ENCODE peak calls at places on chromosomes 3 and 15, in eight cellular contexts. A, T, V, X, F, W, G and D are unnamed samples.

GRCh38 chr3:38655708-38656300 is 6.3 kb upstream of the SCN5A start:
- DNase-seq in V (peak; percentile 24), G (peak; percentile 51), X (peak; percentile 34), A (peak; percentile 66), W (peak; percentile 90), F (peak; percentile 50), T (peak; percentile 61), D (peak; percentile 38)

GRCh38 chr3:23601020-23601822 is 204.5 kb upstream of the UBE2E1 start:
- DNase-seq in G (peak; percentile 35), X (peak; percentile 41), W (peak; percentile 16), V (no peak), A (no peak), F (no peak), T (no peak), D (no peak)

GRCh38 chr15:27587810-27588209 is 511.3 kb downstream of the OCA2 start:
- DNase-seq in V (no peak), A (peak; percentile 53), G (no peak), W (peak; percentile 96), X (no peak), F (no peak), T (no peak), D (no peak)

GRCh38 chr15:42890161-42890913 is 30.2 kb downstream of the TTBK2 start:
- DNase-seq in F (no peak), V (peak; percentile 79), G (peak; percentile 88), T (no peak), A (no peak), X (peak; percentile 98), W (peak; percentile 86), D (no peak)

GRCh38 chr15:64024172-64025050 is 21.9 kb downstream of the DAPK2 start:
- DNase-seq in F (no peak), G (no peak), V (no peak), T (no peak), A (no peak), X (no peak), W (peak; percentile 34), D (no peak)

GRCh38 chr15:53102483-53102882 is 312.3 kb upstream of the ONECUT1 start:
- DNase-seq in W (no peak), A (no peak), X (no peak), V (no peak), G (no peak), T (no peak), F (no peak), D (no peak)

GRCh38 chr3:8246070-8246469 is 255.6 kb upstream of the LMCD1 start:
- DNase-seq in T (no peak), W (no peak), X (no peak), A (no peak), V (no peak), G (no peak), F (no peak), D (no peak)

GRCh38 chr15:81160312-81161214 is 26.5 kb downstream of the CFAP161 start:
- DNase-seq in V (peak; percentile 78), T (no peak), W (no peak), X (peak; percentile 68), F (no peak), G (peak; percentile 95), A (no peak), D (no peak)

DNA sequence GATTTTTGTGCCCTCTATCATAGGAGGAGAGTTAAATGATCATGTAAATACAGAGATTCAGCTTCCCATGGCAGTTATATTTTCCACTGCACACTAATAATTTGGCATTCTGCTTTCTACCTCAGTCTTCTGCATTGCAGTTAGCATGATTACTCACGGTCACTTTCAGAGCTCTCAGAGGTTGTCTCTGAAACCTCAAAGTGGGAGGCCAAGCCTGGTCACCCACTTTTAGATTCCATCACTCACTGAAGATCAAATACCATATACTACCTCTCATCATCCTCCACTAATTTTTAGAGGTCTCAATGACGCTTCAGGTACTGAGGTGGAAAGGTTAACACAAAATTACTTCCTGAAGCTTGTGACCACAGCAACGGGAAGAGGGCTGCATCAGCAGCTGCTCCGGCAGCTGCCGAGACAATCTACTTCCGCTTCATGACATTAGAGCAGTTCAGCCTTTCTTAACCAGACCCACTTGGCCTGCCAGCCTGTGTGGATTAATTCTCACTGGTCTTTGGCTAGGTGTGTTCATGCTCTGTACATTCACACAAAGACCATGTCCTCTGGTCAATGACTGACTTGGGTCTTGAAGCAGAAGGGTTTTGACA is 416.4 kb upstream of the PDZRN3 start:
- DNase-seq in V (no peak), F (no peak), W (no peak), G (no peak), T (peak; percentile 84), A (no peak), X (no peak), D (no peak)
- H4K20me1 ChIP-seq in V (no peaks in the 10 kb centered on the region), F (no peaks in the 10 kb centered on the region), W (no peaks in the 10 kb centered on the region), G (no peaks in the 10 kb centered on the region), T (no peaks in the 10 kb centered on the region), A (no peaks in the 10 kb centered on the region), X (no peaks in the 10 kb centered on the region), D (no peaks in the 10 kb centered on the region)

DNA sequence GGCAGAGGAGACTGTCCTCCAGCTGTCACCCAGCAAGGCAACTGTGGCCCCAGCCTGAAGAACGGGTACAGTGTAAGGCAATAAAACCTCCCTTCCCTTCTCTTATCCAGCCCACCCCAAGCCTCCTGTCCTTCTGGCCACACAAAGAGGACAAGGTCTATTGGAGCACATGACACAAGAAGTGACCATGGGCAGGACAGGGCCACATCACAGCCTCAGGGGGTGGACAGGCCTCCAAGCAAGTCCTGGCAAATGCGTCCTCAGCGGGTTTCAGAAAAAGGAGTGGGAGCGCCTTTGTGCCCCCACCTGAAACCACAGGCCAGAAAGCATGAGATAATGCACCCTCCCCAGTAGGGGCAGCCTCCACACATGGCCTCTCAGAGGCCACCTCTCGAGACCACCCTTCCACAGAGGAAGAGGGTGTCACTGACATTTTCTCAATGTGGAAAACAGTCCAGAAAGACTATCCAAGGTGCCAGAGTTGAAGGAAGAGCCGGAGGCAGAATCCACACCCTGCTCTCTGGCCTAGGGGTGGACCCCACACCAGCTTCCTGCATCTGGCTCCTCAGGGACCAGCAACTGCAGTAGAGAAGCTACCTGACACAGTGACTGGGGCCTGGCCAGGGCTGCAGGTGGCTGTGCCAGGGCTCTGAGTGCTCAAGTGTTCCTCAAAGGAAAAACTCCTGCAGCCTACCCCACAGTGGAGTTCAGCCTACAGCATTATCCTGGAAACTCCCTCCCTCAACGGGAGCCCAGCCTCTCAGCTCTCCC is 43.9 kb downstream of the CCDC12 start:
- DNase-seq in F (no peak), V (no peak), W (no peak), X (no peak), G (no peak), T (no peak), A (no peak), D (no peak)
- TF ChIP-seq CTCF in F (no peak), V (no peak), W (no peak), X (no peak), G (no peak), T (no peak), A (no peak), D (peak; percentile 16)

DNA sequence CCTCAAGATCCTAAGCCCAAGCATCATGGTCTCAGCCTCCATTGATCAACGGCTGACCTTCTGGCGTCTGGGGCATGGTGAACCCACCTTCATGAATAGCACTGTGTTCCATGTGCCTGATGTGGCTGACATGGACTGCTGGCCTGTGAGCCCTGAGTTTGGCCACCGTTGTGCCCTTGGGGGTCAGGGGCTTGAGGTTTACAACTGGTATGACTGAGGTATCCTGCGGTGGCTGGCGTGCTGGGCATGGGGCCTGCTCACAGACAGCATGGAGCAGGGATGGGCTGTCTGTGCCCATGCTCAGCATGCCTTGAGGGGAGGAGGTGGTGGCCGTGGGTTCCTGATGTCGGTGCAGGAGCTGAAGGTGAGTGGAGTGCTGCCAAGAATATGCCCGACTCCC is 3.3 kb downstream of the DALRD3 start:
- DNase-seq in W (no peak), X (no peak), G (no peak), V (no peak), F (no peak), A (no peak), T (no peak), D (no peak)
- H4K20me1 ChIP-seq in W (peaks cover 21% of the 10 kb centered on the region), X (no peaks in the 10 kb centered on the region), G (peaks cover 41% of the 10 kb centered on the region), V (no peaks in the 10 kb centered on the region), F (no peaks in the 10 kb centered on the region), A (peaks cover 20% of the 10 kb centered on the region), T (peaks cover 2% of the 10 kb centered on the region), D (peaks cover 72% of the 10 kb centered on the region)

DNA sequence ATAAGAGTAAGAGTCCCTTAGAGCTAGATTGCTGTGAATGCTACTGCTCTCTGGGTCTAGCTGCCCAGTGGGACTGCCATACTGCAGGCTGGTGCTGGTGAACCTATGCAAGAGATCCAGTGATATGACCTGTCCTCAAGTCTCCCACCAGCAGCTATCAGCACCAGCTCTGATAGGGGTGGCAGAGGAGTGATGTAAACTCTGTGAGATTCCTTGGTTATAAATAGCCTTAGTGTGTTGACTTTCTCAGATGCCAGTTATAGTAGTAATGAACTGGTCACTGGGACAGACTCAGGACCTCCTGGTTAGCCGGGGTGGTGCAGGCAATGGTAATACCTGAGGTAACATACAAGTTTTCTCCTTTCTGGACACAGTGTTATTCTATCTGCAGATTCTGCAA is 194.9 kb upstream of the MANF start:
- DNase-seq in X (no peak), V (no peak), A (no peak), T (no peak), W (no peak), G (no peak), F (no peak), D (no peak)
- TF ChIP-seq CTCF in X (no peak), V (no peak), A (no peak), T (no peak), W (no peak), G (no peak), F (no peak), D (no peak)

GRCh38 chr15:38316311-38316710 is 63.7 kb downstream of the SPRED1 start:
- DNase-seq in V (no peak), F (no peak), W (no peak), G (peak; percentile 8), A (no peak), X (peak; percentile 36), T (no peak), D (no peak)
- H4K20me1 ChIP-seq in V (no peaks in the 10 kb centered on the region), F (no peaks in the 10 kb centered on the region), W (peaks cover 23% of the 10 kb centered on the region), G (peaks cover 42% of the 10 kb centered on the region), A (no peaks in the 10 kb centered on the region), X (peaks cover 2% of the 10 kb centered on the region), T (no peaks in the 10 kb centered on the region), D (no peaks in the 10 kb centered on the region)

DNA sequence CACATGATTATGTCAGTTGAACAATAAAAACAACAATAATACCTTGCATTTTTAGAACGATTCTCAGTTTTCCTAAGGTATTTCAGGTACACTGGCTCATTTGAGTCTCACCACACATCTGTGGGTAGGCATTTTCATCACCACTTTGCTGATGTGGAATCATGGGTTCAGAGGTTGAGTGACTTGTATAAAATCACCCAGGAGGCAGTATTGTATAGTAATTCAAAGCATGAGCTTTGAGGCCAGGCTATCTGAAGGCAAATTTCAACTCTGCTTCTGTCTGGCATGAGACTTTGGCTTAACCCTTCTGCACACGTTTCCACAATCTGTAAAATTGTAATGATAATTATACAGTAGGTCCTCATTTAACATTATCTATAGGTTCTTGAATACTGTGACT is 183.9 kb upstream of the CMC1 start:
- DNase-seq in T (no peak), G (no peak), V (no peak), W (no peak), A (no peak), F (no peak), X (no peak), D (no peak)
- TF ChIP-seq CTCF in T (no peak), G (no peak), V (no peak), W (peak; percentile 6), A (no peak), F (no peak), X (no peak), D (no peak)

DNA sequence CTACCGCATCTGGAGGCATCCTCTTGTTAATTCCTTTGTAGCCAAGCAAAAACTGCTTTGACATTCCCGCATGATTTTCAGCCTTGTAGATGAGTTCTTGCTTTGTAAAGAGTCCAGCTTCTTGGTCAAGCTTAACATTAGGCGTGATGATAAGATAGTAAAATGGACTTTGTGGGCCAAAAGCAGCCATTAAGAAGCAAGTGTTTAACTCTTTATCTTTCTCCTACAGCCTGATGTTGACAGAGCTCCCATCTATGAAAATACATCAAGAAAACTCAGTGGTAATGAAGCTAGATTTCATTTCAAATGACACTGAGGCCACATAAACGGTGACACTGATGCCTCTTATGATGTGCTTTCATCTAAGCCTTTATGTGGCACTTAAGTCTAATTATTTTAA is 33.2 kb downstream of the FNDC3B start:
- DNase-seq in G (no peak), W (no peak), F (no peak), X (peak; percentile 29), A (no peak), V (no peak), T (no peak), D (no peak)
- H4K20me1 ChIP-seq in G (peaks cover 90% of the 10 kb centered on the region), W (peaks cover 28% of the 10 kb centered on the region), F (no peaks in the 10 kb centered on the region), X (no peaks in the 10 kb centered on the region), A (peaks cover 3% of the 10 kb centered on the region), V (no peaks in the 10 kb centered on the region), T (peaks cover 28% of the 10 kb centered on the region), D (peaks cover 2% of the 10 kb centered on the region)